ENCODE peak calls at places on chromosome 14, in nine cellular contexts. B, F, E, P, Y, L, V, I and G are unnamed samples.

GRCh38 chr14:94936411-94936892 is 166.5 kb upstream of the GSC start:
- DNase-seq in V (peak; percentile 70), E (peak; percentile 55), P (peak; percentile 69), L (peak; percentile 86), I (peak; percentile 43), Y (no peak), F (no peak), B (peak; percentile 67), G (no peak)

GRCh38 chr14:65790185-65790815 is 377.8 kb downstream of the FUT8 start:
- DNase-seq in P (no peak), E (no peak), L (no peak), Y (no peak), I (no peak), V (no peak), B (no peak), F (no peak), G (no peak)

GRCh38 chr14:87001333-87001732 is 991.6 kb downstream of the GALC start:
- DNase-seq in Y (no peak), I (no peak), B (no peak), E (no peak), P (no peak), V (no peak), L (no peak), F (no peak), G (no peak)

GRCh38 chr14:37712976-37713431 is 117.6 kb downstream of the TTC6 start:
- DNase-seq in F (no peak), V (no peak), I (no peak), P (no peak), B (no peak), L (no peak), E (no peak), Y (no peak), G (no peak)

GRCh38 chr14:61321385-61322010 is at the start of gene PRKCH:
- DNase-seq in P (peak; percentile 62), E (peak; percentile 12), V (peak; percentile 74), B (peak; percentile 73), F (peak; percentile 92), I (peak; percentile 89), L (peak; percentile 85), Y (peak; percentile 33), G (peak; percentile 42)

GRCh38 chr14:65080954-65081747 is 21.2 kb downstream of the MAX start:
- DNase-seq in L (no peak), P (no peak), Y (peak; percentile 19), I (no peak), E (peak; percentile 24), B (no peak), F (peak; percentile 68), V (no peak), G (no peak)

GRCh38 chr14:103118019-103118662 is 5.1 kb upstream of the TNFAIP2 start:
- DNase-seq in B (peak; percentile 87), L (peak; percentile 84), E (peak; percentile 59), V (no peak), P (peak; percentile 83), Y (no peak), F (no peak), I (peak; percentile 88), G (no peak)

GRCh38 chr14:104284107-104284592 is 145.8 kb downstream of the KIF26A start:
- DNase-seq in I (peak; percentile 21), E (no peak), L (peak; percentile 28), B (peak; percentile 7), V (no peak), Y (no peak), F (no peak), P (no peak), G (no peak)

DNA sequence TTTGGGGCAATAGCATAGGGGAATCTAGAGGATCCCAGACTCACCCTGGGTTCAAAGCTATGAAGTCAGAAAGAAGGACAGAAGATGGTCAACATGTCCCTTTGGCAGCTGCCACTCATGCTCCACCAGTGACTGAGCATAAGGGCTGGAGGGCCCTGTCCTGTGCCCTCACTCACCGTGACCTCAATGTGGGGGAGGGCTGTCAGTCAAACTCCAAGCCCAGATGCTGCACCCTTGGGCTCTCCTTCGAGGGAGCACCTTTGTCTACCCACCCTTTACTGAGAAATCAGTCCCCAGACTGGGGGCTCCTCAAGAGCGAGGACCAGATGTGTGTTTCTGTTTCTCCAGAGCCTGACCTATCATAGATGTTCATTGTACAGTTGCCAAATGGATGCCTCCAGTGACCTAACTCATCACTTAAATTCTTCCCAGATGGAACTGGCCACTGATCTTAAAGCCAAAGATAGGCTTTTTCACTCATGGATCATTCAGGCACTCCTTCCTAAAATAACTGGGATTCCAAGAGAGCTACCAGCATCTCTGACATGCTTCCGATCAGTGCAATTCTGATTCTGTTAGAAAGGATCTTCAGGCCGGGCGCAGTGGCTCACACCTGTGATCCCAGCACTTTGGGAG is 27.2 kb upstream of the VSX2 start:
- DNase-seq in E (peak; percentile 22), P (no peak), V (no peak), I (no peak), F (no peak), B (no peak), L (no peak), Y (no peak), G (no peak)
- TF ChIP-seq CTCF in E (no peak), P (no peak), V (no peak), I (no peak), F (no peak), B (no peak), L (no peak), Y (no peak), G (no peak)

DNA sequence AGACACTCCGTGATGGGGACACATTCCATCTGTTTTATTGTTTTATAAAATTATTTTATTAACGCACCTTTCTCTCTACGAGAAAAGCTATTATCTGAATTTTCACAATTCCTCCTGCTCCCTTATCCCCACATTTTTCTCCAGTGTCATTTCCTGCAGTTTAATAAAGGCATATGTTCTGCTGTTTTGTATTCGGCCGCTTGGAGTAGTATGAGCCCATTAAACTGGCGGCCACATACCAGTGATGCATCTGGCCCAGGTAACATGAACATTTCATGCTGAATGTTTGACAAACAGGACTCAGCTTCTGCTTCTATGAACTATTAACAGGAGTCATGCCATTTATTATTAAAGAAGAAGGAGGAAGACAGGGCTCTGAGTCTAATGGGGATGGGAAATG is 511.0 kb downstream of the TMEM121 start:
- DNase-seq in P (no peak), L (no peak), B (no peak), E (no peak), V (no peak), F (no peak), Y (no peak), I (no peak), G (no peak)
- TF ChIP-seq CTCF in P (no peak), L (no peak), B (no peak), E (no peak), V (no peak), F (peak; percentile 12), Y (no peak), I (no peak), G (no peak)

GRCh38 chr14:99186956-99187690 is 84.9 kb downstream of the BCL11B start:
- DNase-seq in Y (no peak), E (no peak), B (no peak), L (no peak), P (no peak), V (no peak), F (no peak), I (no peak), G (no peak)

GRCh38 chr14:99187858-99188257 is 84.1 kb downstream of the BCL11B start:
- DNase-seq in B (no peak), P (no peak), F (no peak), V (no peak), I (no peak), L (no peak), E (no peak), Y (no peak), G (no peak)

GRCh38 chr14:99189201-99189801 is 82.7 kb downstream of the BCL11B start:
- DNase-seq in I (no peak), P (no peak), V (no peak), E (no peak), Y (no peak), F (no peak), B (no peak), L (no peak), G (no peak)

GRCh38 chr14:99190696-99191662 is 81.0 kb downstream of the BCL11B start:
- DNase-seq in F (no peak), I (no peak), Y (no peak), V (no peak), B (no peak), E (no peak), L (no peak), P (no peak), G (no peak)

DNA sequence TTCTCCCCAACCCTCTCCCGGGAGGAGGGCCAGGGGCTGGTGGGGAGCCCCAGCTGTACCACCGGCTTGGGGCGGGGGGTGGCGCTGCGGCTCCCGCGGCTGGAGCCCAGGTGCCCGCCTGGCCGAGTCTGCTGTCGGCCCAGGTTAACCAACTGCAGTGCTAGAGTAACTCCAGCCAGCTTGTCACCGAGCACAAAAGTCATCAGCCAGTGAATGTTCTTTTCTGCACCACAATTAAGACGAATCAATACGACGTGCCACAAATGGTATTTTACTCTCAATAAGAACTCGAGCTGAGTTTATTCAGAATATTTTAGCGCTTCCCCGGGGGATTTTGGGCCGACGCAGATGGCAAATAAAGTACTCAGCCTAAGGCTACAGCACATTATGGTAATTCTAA is 83.3 kb downstream of the BCL11B start:
- DNase-seq in P (no peak), L (peak; percentile 27), B (no peak), V (no peak), E (no peak), Y (no peak), I (no peak), F (no peak), G (no peak)
- TF ChIP-seq CTCF in P (no peak), L (no peak), B (no peak), V (no peak), E (no peak), Y (no peak), I (no peak), F (no peak), G (no peak)

GRCh38 chr14:89845346-89845745 is 109.2 kb downstream of the EFCAB11 start:
- DNase-seq in Y (peak; percentile 91), F (peak; percentile 40), L (no peak), I (no peak), E (peak; percentile 56), P (peak; percentile 87), B (no peak), V (no peak), G (no peak)

GRCh38 chr14:89851031-89851430 is 103.5 kb downstream of the EFCAB11 start:
- DNase-seq in P (peak; percentile 47), E (no peak), L (no peak), B (no peak), V (no peak), I (no peak), Y (no peak), F (no peak), G (no peak)

GRCh38 chr14:89844508-89844907 is 110.0 kb downstream of the EFCAB11 start:
- DNase-seq in B (no peak), I (no peak), L (no peak), P (no peak), E (no peak), F (no peak), V (no peak), Y (no peak), G (no peak)

GRCh38 chr14:89849931-89850330 is 104.6 kb downstream of the EFCAB11 start:
- DNase-seq in F (no peak), E (peak; percentile 50), Y (peak; percentile 47), V (no peak), I (no peak), L (no peak), P (peak; percentile 46), B (no peak), G (no peak)

DNA sequence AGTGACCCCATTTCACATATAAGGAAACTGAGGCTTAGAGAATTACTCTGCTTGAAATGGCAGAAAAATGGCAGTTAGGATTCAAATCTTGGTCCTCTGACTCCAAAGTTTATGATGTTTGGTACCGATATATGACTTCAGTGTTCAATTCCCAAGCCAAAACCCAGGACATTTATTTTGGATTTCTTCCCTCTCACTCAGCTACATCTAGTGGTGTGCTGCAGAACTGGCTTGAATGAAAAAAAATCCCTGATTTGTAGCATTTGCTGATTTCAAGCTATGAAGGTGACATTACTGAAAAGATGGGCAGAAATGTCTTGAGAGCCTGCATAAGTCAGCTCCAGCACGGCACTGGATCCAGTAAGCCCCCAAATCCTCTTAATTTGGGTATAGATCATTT is 106.4 kb downstream of the EFCAB11 start:
- DNase-seq in L (no peak), Y (peak; percentile 37), I (no peak), E (peak; percentile 21), F (no peak), B (no peak), P (peak; percentile 38), V (no peak), G (no peak)
- TF ChIP-seq CTCF in L (peak; percentile 54), Y (peak; percentile 67), I (no peak), E (peak; percentile 50), F (peak; percentile 22), B (peak; percentile 43), P (peak; percentile 56), V (no peak), G (no peak)